ENCODE peak calls at places on chromosomes 11 and 22, in nine cellular contexts. Z is fibroblast of lung, M is psoas muscle, T is colonic mucosa, F is Caco-2, E is lung, P is A549, Y is tibial artery, N is endothelial cell of umbilical vein. W is an unnamed sample.

GRCh38 chr11:111097191-111097590 is 148.3 kb upstream of the POU2AF2 start:
- DNase-seq in Z (peak; percentile 22), M (peak; percentile 59), T (peak; percentile 35), F (peak; percentile 76), E (peak; percentile 46), P (peak; percentile 7), Y (peak; percentile 53), N (no peak), W (no peak)

GRCh38 chr11:12029738-12030363 is 21.4 kb upstream of the DKK3 start:
- DNase-seq in Z (no peak), M (no peak), T (no peak), F (peak; percentile 23), E (no peak), P (no peak), Y (no peak), N (peak; percentile 52), W (peak; percentile 29)

GRCh38 chr11:96002339-96002738 is 78.4 kb upstream of the MTMR2 start:
- DNase-seq in Z (no peak), M (no peak), T (no peak), F (no peak), E (no peak), P (no peak), Y (no peak), N (no peak), W (no peak)

GRCh38 chr11:13114566-13115465 is 105.7 kb downstream of the RASSF10 start:
- DNase-seq in Z (no peak), M (no peak), T (no peak), F (peak; percentile 81), E (no peak), P (peak; percentile 63), Y (no peak), N (no peak), W (no peak)

GRCh38 chr11:61837411-61838005 is 9.4 kb downstream of the FADS2 start:
- DNase-seq in Z (no peak), M (no peak), T (no peak), F (no peak), E (no peak), P (no peak), Y (no peak), N (no peak), W (no peak)

GRCh38 chr11:122796128-122796717 is 42.1 kb upstream of the CRTAM start:
- DNase-seq in Z (no peak), M (peak; percentile 56), T (peak; percentile 49), F (peak; percentile 72), E (peak; percentile 42), P (peak; percentile 19), Y (no peak), N (peak; percentile 42), W (no peak)

GRCh38 chr11:118200497-118200896 is 24.1 kb upstream of the SCN2B start:
- DNase-seq in Z (no peak), M (no peak), T (no peak), F (no peak), E (no peak), P (no peak), Y (no peak), N (no peak), W (no peak)

GRCh38 chr22:41092847-41093371 is 517 bp downstream of the EP300 start:
- DNase-seq in Z (peak; percentile 24), M (peak; percentile 69), T (peak; percentile 44), F (peak; percentile 57), E (peak; percentile 38), P (peak; percentile 29), Y (no peak), N (peak; percentile 50), W (no peak)

GRCh38 chr22:32286290-32286840 is 31.2 kb upstream of the SLC5A4 start:
- DNase-seq in Z (no peak), M (no peak), T (no peak), F (no peak), E (no peak), P (no peak), Y (no peak), N (no peak), W (no peak)

GRCh38 chr11:131300304-131300703 is 70.1 kb upstream of the NTM start:
- DNase-seq in Z (peak; percentile 33), M (no peak), T (no peak), F (no peak), E (no peak), P (no peak), Y (no peak), N (no peak), W (no peak)
- H3K4me3 ChIP-seq in Z (no peak overlapping the region), M (no peak overlapping the region), T (no peak overlapping the region), F (no peak overlapping the region), E (no peak overlapping the region), P (no peak overlapping the region), Y (no peak overlapping the region), N (no peak overlapping the region), W (no peak overlapping the region)

GRCh38 chr11:74320538-74320937 is 9.1 kb upstream of the P4HA3 start:
- DNase-seq in Z (peak; percentile 53), M (no peak), T (no peak), F (no peak), E (no peak), P (no peak), Y (no peak), N (peak; percentile 46), W (no peak)

GRCh38 chr11:74319139-74319538 is 7.7 kb upstream of the P4HA3 start:
- DNase-seq in Z (peak; percentile 94), M (no peak), T (no peak), F (no peak), E (no peak), P (peak; percentile 77), Y (no peak), N (peak; percentile 96), W (peak; percentile 67)

GRCh38 chr11:74316772-74317505 is 5.5 kb upstream of the P4HA3 start:
- DNase-seq in Z (peak; percentile 71), M (no peak), T (no peak), F (no peak), E (no peak), P (peak; percentile 37), Y (no peak), N (no peak), W (no peak)

GRCh38 chr11:74321487-74322188 is 10.2 kb upstream of the P4HA3 start:
- DNase-seq in Z (peak; percentile 69), M (no peak), T (peak; percentile 28), F (peak; percentile 49), E (no peak), P (peak; percentile 64), Y (peak; percentile 37), N (peak; percentile 99), W (no peak)

GRCh38 chr11:74318241-74318932 is 6.9 kb upstream of the P4HA3 start:
- DNase-seq in Z (peak; percentile 86), M (no peak), T (no peak), F (no peak), E (no peak), P (no peak), Y (no peak), N (peak; percentile 66), W (no peak)
- TF ChIP-seq CTCF in Z (no peak), M (no peak), T (no peak), F (no peak), E (no peak), P (no peak), Y (no peak), N (no peak), W (no peak)

GRCh38 chr22:49925525-49926128 is 7.2 kb downstream of the CRELD2 start:
- DNase-seq in Z (no peak), M (no peak), T (no peak), F (no peak), E (no peak), P (no peak), Y (no peak), N (no peak), W (no peak)
- H3K4me3 ChIP-seq in Z (no peak overlapping the region), M (no peak overlapping the region), T (no peak overlapping the region), F (no peak overlapping the region), E (no peak overlapping the region), P (no peak overlapping the region), Y (no peak overlapping the region), N (no peak overlapping the region), W (no peak overlapping the region)

GRCh38 chr11:2074266-2074825 is 64.8 kb downstream of the IGF2 start:
- DNase-seq in Z (no peak), M (no peak), T (no peak), F (no peak), E (no peak), P (no peak), Y (no peak), N (no peak), W (no peak)
- TF ChIP-seq CTCF in Z (no peak), M (no peak), T (no peak), F (no peak), E (no peak), P (peak; percentile 18), Y (no peak), N (peak; percentile 28), W (peak; percentile 45)

DNA sequence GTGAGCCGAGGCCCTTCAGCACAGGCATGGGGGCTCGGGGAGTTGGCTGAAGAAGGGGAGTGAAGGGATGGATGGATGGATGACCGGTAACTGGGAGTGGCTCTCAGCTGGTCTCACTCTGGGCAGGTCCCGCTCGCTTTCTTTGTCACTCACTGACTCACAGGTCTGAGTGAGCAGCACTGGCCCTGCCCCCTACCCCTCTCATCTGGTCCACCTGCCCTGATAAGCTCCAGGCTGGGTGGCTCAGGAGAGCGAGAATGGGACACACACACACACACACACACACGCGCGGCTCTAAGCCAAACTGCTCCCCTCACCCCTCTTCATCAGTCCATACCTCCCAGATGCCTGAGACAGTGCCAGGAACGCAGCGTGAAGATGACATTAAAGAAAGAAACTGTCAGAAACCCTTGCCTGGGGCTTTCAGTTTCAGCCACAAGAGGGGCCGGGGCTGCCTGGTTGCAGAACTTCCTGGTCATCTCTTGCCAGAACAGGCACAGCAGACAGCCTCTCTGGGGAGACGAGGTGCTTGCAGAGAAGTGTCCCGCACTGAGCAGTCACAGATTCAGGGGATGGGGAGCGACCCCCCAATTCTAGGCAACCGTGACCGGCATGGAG is 16.5 kb upstream of the SHISAL1 start:
- DNase-seq in Z (no peak), M (no peak), T (no peak), F (no peak), E (no peak), P (no peak), Y (no peak), N (no peak), W (no peak)
- H3K4me3 ChIP-seq in Z (no peak overlapping the region), M (no peak overlapping the region), T (no peak overlapping the region), F (no peak overlapping the region), E (no peak overlapping the region), P (no peak overlapping the region), Y (no peak overlapping the region), N (no peak overlapping the region), W (no peak overlapping the region)

GRCh38 chr11:73747762-73748161 is 13.1 kb downstream of the RAB6A start:
- DNase-seq in Z (no peak), M (no peak), T (no peak), F (no peak), E (no peak), P (no peak), Y (no peak), N (no peak), W (no peak)
- TF ChIP-seq CTCF in Z (no peak), M (no peak), T (no peak), F (no peak), E (no peak), P (no peak), Y (no peak), N (no peak), W (no peak)